ENCODE peak calls at places on chromosomes 5 and 9, in eight cellular contexts. One of them, this sample, is unnamed.
A peak's percentile ranks its signal among the peaks of the same experiment; 100 is the strongest.

GRCh38 chr9:74412236-74412979 is 84.7 kb upstream of the RORB start:
- DNase-seq in transverse colon: no peak
- DNase-seq in BE2C: no peak
- DNase-seq in astrocyte: no peak
- DNase-seq in HCT116: no peak
- DNase-seq in tibial nerve: no peak
- DNase-seq in MM.1S: no peak
- DNase-seq in colonic mucosa: no peak
- DNase-seq in this sample: no peak

GRCh38 chr9:87674565-87675299 is 51.2 kb upstream of the CTSL start:
- DNase-seq in tibial nerve: no peak
- DNase-seq in colonic mucosa: no peak
- DNase-seq in MM.1S: no peak
- DNase-seq in BE2C: no peak
- DNase-seq in transverse colon: no peak
- DNase-seq in astrocyte: no peak
- DNase-seq in HCT116: no peak
- DNase-seq in this sample: peak; percentile 25

GRCh38 chr5:168314735-168315411 is 23.4 kb downstream of the WWC1 start:
- DNase-seq in MM.1S: no peak
- DNase-seq in HCT116: peak; percentile 86
- DNase-seq in BE2C: no peak
- DNase-seq in astrocyte: peak; percentile 97
- DNase-seq in tibial nerve: no peak
- DNase-seq in transverse colon: peak; percentile 88
- DNase-seq in colonic mucosa: peak; percentile 89
- DNase-seq in this sample: no peak

GRCh38 chr5:96254980-96255681 is 177.9 kb downstream of the PCSK1 start:
- DNase-seq in colonic mucosa: no peak
- DNase-seq in transverse colon: no peak
- DNase-seq in BE2C: no peak
- DNase-seq in HCT116: no peak
- DNase-seq in tibial nerve: no peak
- DNase-seq in MM.1S: no peak
- DNase-seq in astrocyte: peak; percentile 98
- DNase-seq in this sample: no peak

GRCh38 chr5:149839761-149840160 is 104.8 kb downstream of the PDE6A start:
- DNase-seq in tibial nerve: no peak
- DNase-seq in HCT116: no peak
- DNase-seq in BE2C: no peak
- DNase-seq in MM.1S: no peak
- DNase-seq in colonic mucosa: no peak
- DNase-seq in astrocyte: no peak
- DNase-seq in transverse colon: no peak
- DNase-seq in this sample: no peak

GRCh38 chr9:36154213-36154952 is 14.8 kb upstream of the CCIN start:
- DNase-seq in transverse colon: no peak
- DNase-seq in MM.1S: no peak
- DNase-seq in HCT116: no peak
- DNase-seq in tibial nerve: no peak
- DNase-seq in astrocyte: peak; percentile 65
- DNase-seq in colonic mucosa: no peak
- DNase-seq in BE2C: peak; percentile 29
- DNase-seq in this sample: peak; percentile 16

GRCh38 chr5:146962801-146963355 is 84.3 kb upstream of the PPP2R2B start:
- DNase-seq in MM.1S: no peak
- DNase-seq in astrocyte: peak; percentile 60
- DNase-seq in tibial nerve: no peak
- DNase-seq in BE2C: no peak
- DNase-seq in HCT116: no peak
- DNase-seq in colonic mucosa: no peak
- DNase-seq in transverse colon: no peak
- DNase-seq in this sample: peak; percentile 68

GRCh38 chr5:113119271-113119924 is 142.8 kb downstream of the DCP2 start:
- DNase-seq in colonic mucosa: peak; percentile 40
- DNase-seq in HCT116: no peak
- DNase-seq in tibial nerve: peak; percentile 17
- DNase-seq in astrocyte: no peak
- DNase-seq in BE2C: peak; percentile 44
- DNase-seq in transverse colon: peak; percentile 33
- DNase-seq in MM.1S: no peak
- DNase-seq in this sample: peak; percentile 44

DNA sequence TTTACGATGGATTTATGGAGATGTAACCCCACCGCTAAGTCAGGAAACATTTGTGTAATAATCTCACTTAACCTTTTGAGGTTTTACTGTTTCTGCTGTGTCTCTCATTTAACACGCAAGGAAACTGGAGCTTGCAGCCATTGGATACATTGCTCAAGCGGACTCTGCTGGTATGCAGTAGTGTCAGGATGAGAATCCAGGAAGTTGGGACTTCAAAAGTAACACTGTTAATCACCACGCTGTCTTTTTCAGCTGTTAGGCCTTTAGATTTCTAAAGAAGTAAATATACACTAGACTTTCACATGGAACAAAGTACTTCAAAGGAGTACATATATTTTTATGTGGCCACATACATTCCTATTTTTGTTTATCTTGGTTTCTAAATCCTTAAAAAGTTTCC is 114.7 kb downstream of the LPAR1 start:
- DNase-seq in HCT116: no peak
- DNase-seq in transverse colon: no peak
- DNase-seq in BE2C: no peak
- DNase-seq in tibial nerve: no peak
- DNase-seq in colonic mucosa: no peak
- DNase-seq in MM.1S: no peak
- DNase-seq in astrocyte: no peak
- DNase-seq in this sample: no peak
- H3K4me1 ChIP-seq in HCT116: peaks cover 23% of the 10 kb centered on the region
- H3K4me1 ChIP-seq in transverse colon: peaks cover 3% of the 10 kb centered on the region
- H3K4me1 ChIP-seq in BE2C: no peaks in the 10 kb centered on the region
- H3K4me1 ChIP-seq in tibial nerve: peaks cover 15% of the 10 kb centered on the region
- H3K4me1 ChIP-seq in colonic mucosa: no peaks in the 10 kb centered on the region
- H3K4me1 ChIP-seq in MM.1S: no peaks in the 10 kb centered on the region
- H3K4me1 ChIP-seq in astrocyte: peaks cover 16% of the 10 kb centered on the region
- H3K4me1 ChIP-seq in this sample: no peaks in the 10 kb centered on the region

GRCh38 chr9:111038336-111039202 is at the start of gene LPAR1:
- DNase-seq in tibial nerve: peak; percentile 78
- DNase-seq in colonic mucosa: peak; percentile 79
- DNase-seq in MM.1S: no peak
- DNase-seq in HCT116: peak; percentile 24
- DNase-seq in transverse colon: peak; percentile 65
- DNase-seq in BE2C: peak; percentile 64
- DNase-seq in astrocyte: peak; percentile 47
- DNase-seq in this sample: peak; percentile 75

GRCh38 chr9:111036068-111036789 is 2.0 kb downstream of the LPAR1 start:
- DNase-seq in tibial nerve: peak; percentile 73
- DNase-seq in HCT116: peak; percentile 1
- DNase-seq in astrocyte: peak; percentile 29
- DNase-seq in transverse colon: peak; percentile 76
- DNase-seq in colonic mucosa: peak; percentile 85
- DNase-seq in BE2C: peak; percentile 83
- DNase-seq in MM.1S: no peak
- DNase-seq in this sample: no peak

GRCh38 chr9:111036946-111037743 is 1.1 kb downstream of the LPAR1 start:
- DNase-seq in BE2C: no peak
- DNase-seq in transverse colon: no peak
- DNase-seq in HCT116: peak; percentile 7
- DNase-seq in colonic mucosa: no peak
- DNase-seq in tibial nerve: peak; percentile 22
- DNase-seq in astrocyte: peak; percentile 33
- DNase-seq in MM.1S: no peak
- DNase-seq in this sample: peak; percentile 57

GRCh38 chr9:111039203-111039907 is 1.1 kb upstream of the LPAR1 start:
- DNase-seq in tibial nerve: no peak
- DNase-seq in astrocyte: no peak
- DNase-seq in BE2C: no peak
- DNase-seq in MM.1S: no peak
- DNase-seq in transverse colon: peak; percentile 67
- DNase-seq in colonic mucosa: peak; percentile 70
- DNase-seq in HCT116: peak; percentile 23
- DNase-seq in this sample: no peak

DNA sequence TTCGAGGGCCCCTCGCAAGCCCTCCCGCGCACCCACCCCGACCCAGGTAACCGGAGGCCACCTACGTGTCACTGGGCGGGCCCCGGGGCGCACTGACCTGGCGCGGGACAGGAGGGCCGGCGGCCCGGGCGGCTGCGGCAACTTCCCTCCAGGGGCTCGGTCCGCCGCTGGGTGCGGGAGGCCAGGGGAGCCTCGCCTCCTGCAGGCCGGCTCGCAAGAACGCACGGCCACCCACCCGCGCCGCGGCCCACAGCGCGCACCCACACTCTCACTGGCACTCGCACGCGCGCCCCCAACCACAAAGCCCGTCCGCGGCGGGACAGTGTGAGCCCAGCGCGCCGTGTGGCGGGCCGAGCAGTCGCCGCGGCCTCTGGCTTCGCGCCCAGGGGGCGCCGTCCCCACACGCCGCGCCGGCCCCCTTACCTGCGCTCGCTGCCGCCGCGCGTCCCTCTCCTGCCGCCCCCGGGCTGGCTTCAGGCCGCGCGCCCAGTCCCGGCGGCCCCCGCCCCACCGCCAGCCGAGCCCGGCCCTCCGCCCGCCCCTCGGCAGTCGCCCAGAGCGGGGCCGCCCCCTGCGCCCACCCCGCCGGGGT is 430 bp downstream of the LPAR1 start:
- DNase-seq in MM.1S: peak; percentile 36
- DNase-seq in HCT116: peak; percentile 3
- DNase-seq in BE2C: peak; percentile 78
- DNase-seq in tibial nerve: no peak
- DNase-seq in colonic mucosa: peak; percentile 51
- DNase-seq in transverse colon: peak; percentile 42
- DNase-seq in astrocyte: peak; percentile 16
- DNase-seq in this sample: peak; percentile 57
- TF ChIP-seq CTCF in MM.1S: peak; percentile 29
- TF ChIP-seq CTCF in HCT116: no peak
- TF ChIP-seq CTCF in BE2C: peak; percentile 27
- TF ChIP-seq CTCF in tibial nerve: peak; percentile 3
- TF ChIP-seq CTCF in colonic mucosa: no peak
- TF ChIP-seq CTCF in transverse colon: peak; percentile 23
- TF ChIP-seq CTCF in astrocyte: no peak
- TF ChIP-seq CTCF in this sample: peak; percentile 20

GRCh38 chr9:136093995-136094881 is 851 bp downstream of the NACC2 start:
- DNase-seq in HCT116: peak; percentile 32
- DNase-seq in MM.1S: no peak
- DNase-seq in transverse colon: peak; percentile 74
- DNase-seq in astrocyte: peak; percentile 42
- DNase-seq in BE2C: peak; percentile 53
- DNase-seq in colonic mucosa: peak; percentile 76
- DNase-seq in tibial nerve: peak; percentile 60
- DNase-seq in this sample: peak; percentile 72

GRCh38 chr9:136091582-136092352 is 3.3 kb downstream of the NACC2 start:
- DNase-seq in MM.1S: no peak
- DNase-seq in astrocyte: no peak
- DNase-seq in BE2C: peak; percentile 5
- DNase-seq in tibial nerve: no peak
- DNase-seq in colonic mucosa: no peak
- DNase-seq in transverse colon: no peak
- DNase-seq in HCT116: no peak
- DNase-seq in this sample: no peak

GRCh38 chr9:136093331-136093986 is 1.6 kb downstream of the NACC2 start:
- DNase-seq in HCT116: no peak
- DNase-seq in astrocyte: no peak
- DNase-seq in transverse colon: no peak
- DNase-seq in MM.1S: no peak
- DNase-seq in BE2C: no peak
- DNase-seq in tibial nerve: no peak
- DNase-seq in colonic mucosa: peak; percentile 54
- DNase-seq in this sample: no peak

GRCh38 chr9:136092353-136092650 is 2.8 kb downstream of the NACC2 start:
- DNase-seq in astrocyte: no peak
- DNase-seq in MM.1S: no peak
- DNase-seq in BE2C: peak; percentile 9
- DNase-seq in HCT116: no peak
- DNase-seq in colonic mucosa: no peak
- DNase-seq in tibial nerve: no peak
- DNase-seq in transverse colon: no peak
- DNase-seq in this sample: no peak

DNA sequence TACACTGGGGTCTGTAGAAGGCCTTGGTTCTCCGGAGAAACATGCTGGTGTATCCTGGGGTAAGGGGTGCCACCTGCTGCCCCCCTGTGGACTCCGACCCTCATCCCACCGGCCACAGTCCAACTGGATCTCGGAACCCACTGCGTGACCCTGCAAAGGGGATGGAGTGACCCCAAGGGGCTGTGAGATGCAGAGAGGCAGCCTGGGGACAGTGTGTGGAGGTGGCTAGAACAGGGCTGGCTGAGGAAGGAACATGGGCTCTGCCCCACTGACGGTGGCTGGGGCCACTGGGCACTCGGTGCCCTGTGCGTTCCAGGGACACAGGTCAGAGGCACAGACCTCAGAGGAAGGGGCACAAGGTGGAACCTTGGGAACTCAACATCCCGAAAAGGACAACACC is 2.3 kb downstream of the NACC2 start:
- DNase-seq in HCT116: no peak
- DNase-seq in MM.1S: no peak
- DNase-seq in astrocyte: no peak
- DNase-seq in colonic mucosa: no peak
- DNase-seq in tibial nerve: no peak
- DNase-seq in BE2C: no peak
- DNase-seq in transverse colon: no peak
- DNase-seq in this sample: no peak
- H3K4me1 ChIP-seq in HCT116: peaks cover 54% of the 10 kb centered on the region
- H3K4me1 ChIP-seq in MM.1S: no peaks in the 10 kb centered on the region
- H3K4me1 ChIP-seq in astrocyte: peaks cover 30% of the 10 kb centered on the region
- H3K4me1 ChIP-seq in colonic mucosa: peaks cover 11% of the 10 kb centered on the region
- H3K4me1 ChIP-seq in tibial nerve: peaks cover 38% of the 10 kb centered on the region
- H3K4me1 ChIP-seq in BE2C: peaks cover 15% of the 10 kb centered on the region
- H3K4me1 ChIP-seq in transverse colon: peaks cover 73% of the 10 kb centered on the region
- H3K4me1 ChIP-seq in this sample: peaks cover 5% of the 10 kb centered on the region

GRCh38 chr9:126661122-126661520 is 47.4 kb downstream of the LMX1B start:
- DNase-seq in HCT116: no peak
- DNase-seq in transverse colon: no peak
- DNase-seq in colonic mucosa: no peak
- DNase-seq in MM.1S: no peak
- DNase-seq in BE2C: no peak
- DNase-seq in astrocyte: no peak
- DNase-seq in tibial nerve: no peak
- DNase-seq in this sample: no peak

GRCh38 chr9:126658964-126659555 is 45.3 kb downstream of the LMX1B start:
- DNase-seq in astrocyte: no peak
- DNase-seq in MM.1S: no peak
- DNase-seq in HCT116: no peak
- DNase-seq in BE2C: no peak
- DNase-seq in tibial nerve: no peak
- DNase-seq in colonic mucosa: no peak
- DNase-seq in transverse colon: no peak
- DNase-seq in this sample: no peak

GRCh38 chr9:126664893-126665695 is 51.4 kb downstream of the LMX1B start:
- DNase-seq in HCT116: no peak
- DNase-seq in MM.1S: no peak
- DNase-seq in colonic mucosa: no peak
- DNase-seq in tibial nerve: no peak
- DNase-seq in BE2C: no peak
- DNase-seq in astrocyte: no peak
- DNase-seq in transverse colon: no peak
- DNase-seq in this sample: no peak

GRCh38 chr9:126663661-126664072 is 49.9 kb downstream of the LMX1B start:
- DNase-seq in HCT116: no peak
- DNase-seq in astrocyte: no peak
- DNase-seq in colonic mucosa: no peak
- DNase-seq in MM.1S: peak; percentile 8
- DNase-seq in tibial nerve: no peak
- DNase-seq in BE2C: no peak
- DNase-seq in transverse colon: no peak
- DNase-seq in this sample: no peak

DNA sequence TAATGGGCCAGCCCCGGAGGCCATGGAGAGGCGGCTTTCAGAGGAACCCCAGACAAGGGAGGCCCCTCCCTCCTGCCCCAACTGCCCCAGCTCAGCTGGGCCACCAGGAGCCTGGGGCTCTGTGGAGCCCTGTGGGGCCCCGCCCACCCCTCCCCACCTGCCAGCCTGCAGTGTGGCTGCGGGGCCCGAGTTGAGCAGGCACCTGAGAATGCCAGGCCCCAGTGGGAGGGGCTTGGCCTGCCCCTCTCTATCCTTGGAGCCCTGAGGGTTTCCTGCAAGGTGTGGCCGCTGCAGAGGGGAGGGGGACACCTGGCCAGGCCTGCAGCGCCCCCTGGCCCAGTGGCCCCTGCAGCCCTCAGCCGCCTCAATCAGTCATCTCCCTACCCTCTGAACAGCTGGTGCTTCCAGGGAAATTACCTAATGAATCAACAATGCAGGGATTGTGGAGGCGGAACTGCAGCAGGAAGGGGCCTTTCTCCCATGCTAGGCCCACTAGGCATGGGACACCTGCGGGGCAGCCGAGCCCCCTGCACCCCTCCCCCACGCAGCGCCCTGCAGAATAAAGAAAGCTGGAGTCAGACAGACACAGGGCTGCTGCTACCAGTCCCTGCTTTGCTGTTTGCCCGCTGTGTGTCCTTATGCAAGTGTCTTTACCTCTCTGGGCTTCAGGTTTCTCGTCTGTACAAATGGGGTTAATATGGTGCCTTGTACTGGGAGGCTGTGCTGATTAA is 48.0 kb downstream of the LMX1B start:
- DNase-seq in astrocyte: no peak
- DNase-seq in MM.1S: no peak
- DNase-seq in colonic mucosa: no peak
- DNase-seq in tibial nerve: no peak
- DNase-seq in HCT116: peak; percentile 12
- DNase-seq in BE2C: no peak
- DNase-seq in transverse colon: no peak
- DNase-seq in this sample: peak; percentile 18
- TF ChIP-seq CTCF in astrocyte: no peak
- TF ChIP-seq CTCF in MM.1S: no peak
- TF ChIP-seq CTCF in colonic mucosa: no peak
- TF ChIP-seq CTCF in tibial nerve: no peak
- TF ChIP-seq CTCF in HCT116: no peak
- TF ChIP-seq CTCF in BE2C: peak; percentile 16
- TF ChIP-seq CTCF in transverse colon: no peak
- TF ChIP-seq CTCF in this sample: no peak

This sample was measured in cardiac muscle cell.